ENCODE peak calls at places on chromosomes 7 and 10, in four cellular contexts. R is K562, E is GM12878, Y is HepG2. F is an unnamed sample.

GRCh38 chr7:37476428-37476827 is 27.8 kb upstream of the ELMO1 start:
- DNase-seq in R (no peak), E (no peak), Y (no peak), F (no peak)

GRCh38 chr10:98267069-98267893 is 713 bp downstream of the LOXL4 start:
- DNase-seq in R (no peak), E (no peak), Y (no peak), F (no peak)

GRCh38 chr10:16995867-16996529 is 133.6 kb downstream of the CUBN start:
- DNase-seq in R (peak), E (no peak), Y (no peak), F (no peak)

GRCh38 chr7:151941009-151941408 is 15.2 kb upstream of the GALNTL5 start:
- DNase-seq in R (no peak), E (no peak), Y (no peak), F (no peak)

GRCh38 chr10:113091921-113092320 is 141.9 kb downstream of the TCF7L2 start:
- DNase-seq in R (peak), E (no peak), Y (no peak), F (no peak)

GRCh38 chr7:41996381-41997035 is 240.5 kb downstream of the GLI3 start:
- DNase-seq in R (no peak), E (no peak), Y (no peak), F (no peak)

GRCh38 chr10:59970396-59971368 is 64.3 kb upstream of the CCDC6 start:
- DNase-seq in R (no peak), E (no peak), Y (no peak), F (peak)

GRCh38 chr10:17067549-17068264 is 61.9 kb downstream of the CUBN start:
- DNase-seq in R (no peak), E (no peak), Y (no peak), F (no peak)

GRCh38 chr10:116080553-116080952 is 192.5 kb downstream of the GFRA1 start:
- DNase-seq in R (no peak), E (no peak), Y (no peak), F (peak)

GRCh38 chr7:21352540-21353387 is 75.1 kb upstream of the SP4 start:
- DNase-seq in R (no peak), E (peak), Y (no peak), F (no peak)

GRCh38 chr7:89666436-89666835 is 487.8 kb upstream of the STEAP1 start:
- DNase-seq in R (no peak), E (no peak), Y (no peak), F (no peak)

GRCh38 chr7:21675255-21675654 is 132.4 kb downstream of the DNAH11 start:
- DNase-seq in R (no peak), E (no peak), Y (no peak), F (no peak)

GRCh38 chr10:78802866-78803265 is 265.9 kb upstream of the ZMIZ1 start:
- DNase-seq in R (no peak), E (no peak), Y (no peak), F (no peak)

GRCh38 chr10:29922904-29923303 is 136.5 kb downstream of the JCAD start:
- DNase-seq in R (no peak), E (no peak), Y (no peak), F (no peak)

GRCh38 chr10:94115725-94116124 is 122.0 kb downstream of the PLCE1 start:
- DNase-seq in R (no peak), E (no peak), Y (no peak), F (no peak)

DNA sequence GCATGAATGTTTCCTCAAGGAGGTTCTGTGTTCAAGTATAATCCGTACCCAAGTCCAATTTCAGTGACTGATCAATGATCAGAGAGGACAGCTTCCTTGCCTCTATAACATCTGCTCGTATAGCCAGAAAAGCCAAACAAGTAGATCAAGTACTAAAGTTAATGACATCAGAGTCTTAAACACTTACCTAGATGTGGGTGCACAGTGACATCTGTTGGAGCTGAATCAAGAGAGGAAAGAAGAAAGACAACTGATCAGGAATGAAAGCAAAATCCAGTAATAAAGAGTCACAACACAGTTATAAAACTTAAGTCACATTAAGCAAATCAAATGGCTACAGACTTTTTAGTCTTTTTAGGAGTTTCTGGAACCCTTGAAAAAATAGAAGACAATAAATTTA is 236.5 kb downstream of the RELN start:
- DNase-seq in R (no peak), E (no peak), Y (no peak), F (no peak)
- TF ChIP-seq CTCF in R (no peak), E (no peak), Y (peak), F (no peak)

DNA sequence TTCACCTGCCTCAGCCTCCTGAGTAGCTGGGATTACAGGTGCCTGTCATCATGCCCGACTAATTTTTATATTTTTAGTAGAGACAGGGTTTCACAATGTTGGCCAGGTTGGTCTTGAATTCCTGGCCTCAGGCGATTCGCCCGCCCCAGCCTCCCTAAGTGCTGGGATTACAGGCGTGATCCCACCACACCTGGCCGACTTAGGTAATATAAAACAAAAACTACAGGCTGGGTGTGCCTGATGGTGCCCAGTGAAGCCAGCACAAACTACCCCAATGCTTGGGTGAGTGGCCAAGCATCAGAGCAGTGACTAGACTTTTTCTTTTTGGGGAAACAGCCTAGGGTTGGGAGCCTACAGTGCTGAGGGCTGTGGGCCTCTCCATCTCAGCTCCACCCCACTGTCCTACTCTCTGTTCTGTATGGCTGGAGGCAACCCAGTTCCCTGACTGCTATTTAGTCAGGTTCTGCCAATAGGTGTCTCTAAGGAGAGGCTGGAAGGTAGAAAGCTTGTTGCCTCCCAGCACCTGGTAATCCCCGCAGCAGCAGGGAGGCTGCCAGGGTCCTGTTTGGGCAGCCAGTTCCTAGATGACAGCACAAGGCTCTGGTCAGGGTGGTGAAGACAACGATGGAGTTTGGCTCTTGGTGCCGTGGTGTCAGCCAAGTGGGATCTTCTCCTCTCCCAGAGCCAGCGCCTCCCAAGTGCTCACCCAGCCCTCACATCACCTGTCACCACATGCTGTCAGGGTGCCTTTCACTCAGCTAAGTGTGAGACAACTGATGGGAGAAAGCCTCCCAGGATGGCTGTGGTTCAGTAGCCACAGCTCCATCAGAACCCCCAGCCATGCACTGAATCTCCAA is 10.4 kb upstream of the NACAD start:
- DNase-seq in R (no peak), E (no peak), Y (no peak), F (no peak)
- TF ChIP-seq ETV6 in R (no peak), E (no peak), Y (no peak), F (no peak)

GRCh38 chr10:95279042-95279820 is 11.6 kb downstream of the PDLIM1 start:
- DNase-seq in R (no peak), E (no peak), Y (no peak), F (no peak)
- TF ChIP-seq CTCF in R (no peak), E (no peak), Y (no peak), F (no peak)

GRCh38 chr10:48872234-48872633 is 67.4 kb downstream of the LRRC18 start:
- DNase-seq in R (no peak), E (no peak), Y (no peak), F (no peak)
- TF ChIP-seq ETV6 in R (no peak), E (no peak), Y (no peak), F (no peak)